ENCODE peak calls at places on chromosome 7, in four cellular contexts. One of them, this sample, is unnamed.

GRCh38 chr7:107563072-107563760 is 504 bp downstream of the COG5 start:
- DNase-seq in SK-N-SH: peak
- DNase-seq in stomach: peak
- DNase-seq in transverse colon: no peak
- DNase-seq in this sample: no peak

GRCh38 chr7:36420307-36420706 is 30.6 kb downstream of the ANLN start:
- DNase-seq in SK-N-SH: no peak
- DNase-seq in stomach: no peak
- DNase-seq in transverse colon: no peak
- DNase-seq in this sample: no peak

GRCh38 chr7:139232893-139233292 is 1.9 kb downstream of the UBN2 start:
- DNase-seq in SK-N-SH: no peak
- DNase-seq in stomach: no peak
- DNase-seq in transverse colon: no peak
- DNase-seq in this sample: no peak

GRCh38 chr7:30935569-30935877 is 23.9 kb downstream of the AQP1 start:
- DNase-seq in SK-N-SH: no peak
- DNase-seq in stomach: no peak
- DNase-seq in transverse colon: no peak
- DNase-seq in this sample: no peak

GRCh38 chr7:144004703-144005102 is 4.6 kb downstream of the OR6B1 start:
- DNase-seq in SK-N-SH: no peak
- DNase-seq in stomach: no peak
- DNase-seq in transverse colon: no peak
- DNase-seq in this sample: no peak

GRCh38 chr7:12638851-12639467 is 48.5 kb upstream of the ARL4A start:
- DNase-seq in SK-N-SH: peak
- DNase-seq in stomach: no peak
- DNase-seq in transverse colon: no peak
- DNase-seq in this sample: no peak

GRCh38 chr7:98283887-98284222 is 2.4 kb downstream of the BRI3 start:
- DNase-seq in SK-N-SH: no peak
- DNase-seq in stomach: no peak
- DNase-seq in transverse colon: no peak
- DNase-seq in this sample: no peak

GRCh38 chr7:156975620-156976019 is 26.1 kb downstream of the NOM1 start:
- DNase-seq in SK-N-SH: no peak
- DNase-seq in stomach: no peak
- DNase-seq in transverse colon: no peak
- DNase-seq in this sample: no peak

GRCh38 chr7:129615018-129615417 is 3.5 kb downstream of the NRF1 start:
- DNase-seq in SK-N-SH: no peak
- DNase-seq in stomach: no peak
- DNase-seq in transverse colon: no peak
- DNase-seq in this sample: no peak

GRCh38 chr7:91852263-91852741 is 28.2 kb downstream of the MTERF1 start:
- DNase-seq in SK-N-SH: no peak
- DNase-seq in stomach: no peak
- DNase-seq in transverse colon: no peak
- DNase-seq in this sample: no peak

GRCh38 chr7:21364838-21365267 is 63.0 kb upstream of the SP4 start:
- DNase-seq in SK-N-SH: no peak
- DNase-seq in stomach: no peak
- DNase-seq in transverse colon: no peak
- DNase-seq in this sample: no peak

GRCh38 chr7:51279391-51280023 is 37.1 kb downstream of the COBL start:
- DNase-seq in SK-N-SH: no peak
- DNase-seq in stomach: no peak
- DNase-seq in transverse colon: no peak
- DNase-seq in this sample: no peak

GRCh38 chr7:121530251-121531174 is 134.4 kb upstream of the FAM3C start:
- DNase-seq in SK-N-SH: no peak
- DNase-seq in stomach: peak
- DNase-seq in transverse colon: peak
- DNase-seq in this sample: no peak

GRCh38 chr7:47890125-47890524 is 58.1 kb downstream of the PKD1L1 start:
- DNase-seq in SK-N-SH: no peak
- DNase-seq in stomach: no peak
- DNase-seq in transverse colon: no peak
- DNase-seq in this sample: no peak

GRCh38 chr7:103637726-103638125 is 191.7 kb upstream of the SLC26A5 start:
- DNase-seq in SK-N-SH: no peak
- DNase-seq in stomach: no peak
- DNase-seq in transverse colon: no peak
- DNase-seq in this sample: no peak

DNA sequence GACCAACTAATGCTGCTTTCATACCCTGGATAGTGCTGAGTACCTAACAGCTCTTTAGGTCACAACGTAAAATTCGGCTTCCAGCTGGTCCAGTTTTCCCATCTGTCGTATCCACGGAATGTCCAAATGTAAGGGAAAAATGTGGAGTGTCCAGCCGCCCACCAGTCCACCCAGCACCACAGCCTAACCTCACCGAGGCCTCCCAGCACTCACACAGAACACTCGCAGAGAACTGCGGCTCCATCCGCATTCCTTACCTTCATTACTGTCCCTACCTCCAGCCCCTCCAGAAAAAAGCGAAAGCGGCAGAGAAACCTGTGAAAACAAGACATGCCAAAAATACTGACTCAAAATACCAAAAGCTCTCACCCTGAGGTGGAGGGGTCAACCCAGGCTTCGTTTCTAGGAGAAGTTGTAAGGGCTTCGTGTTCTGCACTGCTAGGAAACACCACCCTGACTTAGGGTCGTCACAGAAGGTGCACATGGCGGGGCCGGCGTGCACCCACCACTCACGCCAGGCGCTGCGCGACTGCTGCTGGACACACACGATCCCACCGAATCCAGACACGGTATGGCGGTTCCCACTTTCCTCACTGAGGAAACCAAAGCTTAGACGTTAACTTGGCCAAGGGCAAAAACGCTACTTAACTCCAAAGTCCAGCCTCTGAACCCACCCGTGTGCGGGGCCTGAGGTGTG is 73.9 kb downstream of the AMZ1 start:
- DNase-seq in SK-N-SH: no peak
- DNase-seq in stomach: no peak
- DNase-seq in transverse colon: no peak
- DNase-seq in this sample: no peak
- H3K27ac ChIP-seq in SK-N-SH: no peak
- H3K27ac ChIP-seq in stomach: peak
- H3K27ac ChIP-seq in transverse colon: peak
- H3K27ac ChIP-seq in this sample: peak

GRCh38 chr7:1678571-1679325 is 8.7 kb downstream of the ELFN1 start:
- DNase-seq in SK-N-SH: peak
- DNase-seq in stomach: peak
- DNase-seq in transverse colon: no peak
- DNase-seq in this sample: no peak
- H3K27ac ChIP-seq in SK-N-SH: no peak
- H3K27ac ChIP-seq in stomach: no peak
- H3K27ac ChIP-seq in transverse colon: no peak
- H3K27ac ChIP-seq in this sample: no peak

GRCh38 chr7:74457007-74457406 is 3.3 kb downstream of the GTF2IRD1 start:
- DNase-seq in SK-N-SH: no peak
- DNase-seq in stomach: no peak
- DNase-seq in transverse colon: no peak
- DNase-seq in this sample: no peak

GRCh38 chr7:74453321-74454011 is at the start of gene GTF2IRD1:
- DNase-seq in SK-N-SH: peak
- DNase-seq in stomach: peak
- DNase-seq in transverse colon: peak
- DNase-seq in this sample: peak

GRCh38 chr7:74454059-74454947 is 597 bp downstream of the GTF2IRD1 start:
- DNase-seq in SK-N-SH: peak
- DNase-seq in stomach: no peak
- DNase-seq in transverse colon: no peak
- DNase-seq in this sample: peak

GRCh38 chr7:74454948-74455804 is 1.5 kb downstream of the GTF2IRD1 start:
- DNase-seq in SK-N-SH: peak
- DNase-seq in stomach: peak
- DNase-seq in transverse colon: peak
- DNase-seq in this sample: peak

GRCh38 chr7:74455933-74456332 is 2.2 kb downstream of the GTF2IRD1 start:
- DNase-seq in SK-N-SH: no peak
- DNase-seq in stomach: no peak
- DNase-seq in transverse colon: no peak
- DNase-seq in this sample: no peak
- H3K27ac ChIP-seq in SK-N-SH: no peak
- H3K27ac ChIP-seq in stomach: peak
- H3K27ac ChIP-seq in transverse colon: peak
- H3K27ac ChIP-seq in this sample: peak

GRCh38 chr7:116509982-116510579 is 10.5 kb downstream of the CAV2 start:
- DNase-seq in SK-N-SH: no peak
- DNase-seq in stomach: no peak
- DNase-seq in transverse colon: no peak
- DNase-seq in this sample: no peak
- H3K27ac ChIP-seq in SK-N-SH: peak
- H3K27ac ChIP-seq in stomach: no peak
- H3K27ac ChIP-seq in transverse colon: no peak
- H3K27ac ChIP-seq in this sample: no peak

GRCh38 chr7:32893225-32893560 is 1.6 kb upstream of the KBTBD2 start:
- DNase-seq in SK-N-SH: no peak
- DNase-seq in stomach: no peak
- DNase-seq in transverse colon: no peak
- DNase-seq in this sample: no peak
- H3K27ac ChIP-seq in SK-N-SH: peak
- H3K27ac ChIP-seq in stomach: peak
- H3K27ac ChIP-seq in transverse colon: peak
- H3K27ac ChIP-seq in this sample: peak

GRCh38 chr7:134690016-134690415 is 43.4 kb downstream of the BPGM start:
- DNase-seq in SK-N-SH: peak
- DNase-seq in stomach: no peak
- DNase-seq in transverse colon: no peak
- DNase-seq in this sample: no peak
- H3K27ac ChIP-seq in SK-N-SH: peak
- H3K27ac ChIP-seq in stomach: peak
- H3K27ac ChIP-seq in transverse colon: peak
- H3K27ac ChIP-seq in this sample: peak

GRCh38 chr7:134890246-134891240 is 95.8 kb upstream of the AGBL3 start:
- DNase-seq in SK-N-SH: peak
- DNase-seq in stomach: no peak
- DNase-seq in transverse colon: no peak
- DNase-seq in this sample: peak
- H3K27ac ChIP-seq in SK-N-SH: peak
- H3K27ac ChIP-seq in stomach: peak
- H3K27ac ChIP-seq in transverse colon: peak
- H3K27ac ChIP-seq in this sample: peak

DNA sequence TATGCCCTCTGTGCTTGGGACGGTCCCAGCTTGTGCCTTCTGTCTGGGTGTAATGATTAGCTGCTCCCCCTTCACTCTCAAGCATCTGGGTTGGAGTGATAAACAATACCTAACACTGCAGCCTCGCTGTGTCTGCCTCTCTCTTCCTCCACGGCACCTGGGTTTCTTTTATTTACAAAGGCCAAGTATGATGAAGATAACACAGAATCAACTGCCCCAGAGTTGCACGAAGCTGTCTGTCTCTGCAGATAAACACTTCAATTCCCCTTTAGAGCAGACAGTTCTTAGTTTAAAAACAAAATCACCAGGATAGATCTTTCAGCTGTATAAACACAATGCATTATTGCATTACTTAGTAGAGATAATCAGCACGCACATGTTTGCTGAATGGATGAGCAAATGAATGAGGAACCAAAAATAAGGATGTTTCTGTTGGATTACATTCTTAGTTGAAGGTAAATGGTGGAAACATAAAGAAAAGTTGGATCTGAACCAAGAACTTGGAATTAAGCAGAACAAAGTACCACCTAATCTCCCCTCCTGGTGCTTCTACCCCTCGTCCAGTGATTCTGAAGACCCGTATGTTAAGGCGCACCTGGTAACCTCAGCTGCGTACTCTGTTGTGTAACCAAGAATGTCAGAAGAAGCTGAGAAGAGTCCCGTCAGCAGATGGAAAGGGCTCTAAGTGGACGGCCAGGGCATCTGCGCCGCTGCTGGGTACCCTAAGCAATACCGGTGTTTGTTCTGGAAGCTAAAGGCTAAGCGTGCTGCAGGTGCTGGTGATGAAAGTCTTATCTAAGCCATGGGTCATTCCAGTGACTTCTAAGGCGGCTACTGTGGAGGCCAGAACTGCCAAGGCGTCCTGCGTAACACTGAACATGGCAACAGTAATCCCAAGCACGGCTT is 26.6 kb downstream of the INSIG1 start:
- DNase-seq in SK-N-SH: peak
- DNase-seq in stomach: no peak
- DNase-seq in transverse colon: no peak
- DNase-seq in this sample: no peak
- H3K27ac ChIP-seq in SK-N-SH: no peak
- H3K27ac ChIP-seq in stomach: no peak
- H3K27ac ChIP-seq in transverse colon: no peak
- H3K27ac ChIP-seq in this sample: no peak

DNA sequence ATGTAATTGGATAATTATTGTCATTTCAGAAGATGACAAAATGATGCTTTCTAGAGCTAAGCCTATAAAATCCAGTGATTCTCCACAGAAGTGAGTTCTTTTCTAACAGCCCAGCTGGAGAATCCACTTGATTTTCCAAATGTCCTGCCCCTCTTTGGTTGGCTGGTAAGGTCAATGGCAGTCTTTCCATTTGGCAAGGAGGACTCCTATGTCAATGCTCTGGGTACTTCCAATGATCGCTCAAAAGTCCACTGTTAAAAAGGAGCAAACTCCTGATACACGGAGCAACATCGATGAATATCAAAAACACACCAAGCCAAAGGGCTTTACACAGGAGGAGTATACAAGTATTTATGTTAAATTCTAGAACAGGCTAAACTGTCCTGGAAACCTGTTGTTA is 57.8 kb downstream of the STK17A start:
- DNase-seq in SK-N-SH: no peak
- DNase-seq in stomach: no peak
- DNase-seq in transverse colon: no peak
- DNase-seq in this sample: no peak
- H3K27ac ChIP-seq in SK-N-SH: peak
- H3K27ac ChIP-seq in stomach: peak
- H3K27ac ChIP-seq in transverse colon: peak
- H3K27ac ChIP-seq in this sample: no peak

This sample was measured in prostate gland.